ENCODE peak calls at places on chromosomes 2 and 18, in five cellular contexts. Q is IMR-90, O is fibroblast of lung, P is K562, R is PC-3. M is an unnamed sample. For H4K20me1, the result is how much of the 10 kb centered on the place peaks cover.

GRCh38 chr2:58973831-58974281 is 732.7 kb upstream of the FANCL start:
- DNase-seq in P (no peak), O (no peak), Q (no peak), R (no peak), M (no peak)

GRCh38 chr2:71716697-71717624 is 263.6 kb downstream of the DYSF start:
- DNase-seq in Q (peak), O (peak), R (peak), P (peak), M (no peak)

GRCh38 chr18:2715990-2716389 is 60.5 kb downstream of the SMCHD1 start:
- DNase-seq in P (no peak), Q (peak), O (peak), R (no peak), M (no peak)

GRCh38 chr2:99607454-99607853 is 117.6 kb upstream of the REV1 start:
- DNase-seq in O (no peak), R (no peak), P (no peak), Q (no peak), M (no peak)

GRCh38 chr2:123380536-123380935 is 644.6 kb upstream of the CNTNAP5 start:
- DNase-seq in R (no peak), P (no peak), O (no peak), Q (no peak), M (no peak)

GRCh38 chr18:30730915-30731314 is 311.6 kb downstream of the DSC3 start:
- DNase-seq in Q (no peak), P (no peak), R (no peak), O (no peak), M (no peak)

GRCh38 chr18:53115876-53116585 is 776.0 kb downstream of the DCC start:
- DNase-seq in Q (no peak), R (no peak), P (no peak), O (no peak), M (no peak)

GRCh38 chr2:180656455-180656847 is 324.0 kb upstream of the UBE2E3 start:
- DNase-seq in R (peak), Q (peak), P (no peak), O (no peak), M (no peak)

GRCh38 chr2:96540136-96540535 is 3.6 kb downstream of the ARID5A start:
- DNase-seq in Q (peak), O (no peak), R (peak), P (no peak), M (no peak)

GRCh38 chr2:232459419-232460035 is 3.6 kb downstream of the ALPI start:
- DNase-seq in Q (no peak), P (no peak), O (no peak), R (no peak), M (no peak)

GRCh38 chr2:232458051-232458660 is 2.2 kb downstream of the ALPI start:
- DNase-seq in O (no peak), P (no peak), R (no peak), Q (no peak), M (no peak)

GRCh38 chr2:232460171-232460570 is 4.2 kb downstream of the ALPI start:
- DNase-seq in R (no peak), Q (no peak), O (no peak), P (no peak), M (no peak)

GRCh38 chr2:232457121-232458011 is 1.4 kb downstream of the ALPI start:
- DNase-seq in P (no peak), O (no peak), R (no peak), Q (no peak), M (no peak)

GRCh38 chr2:232458661-232459418 is 2.9 kb downstream of the ALPI start:
- DNase-seq in O (no peak), Q (no peak), R (no peak), P (no peak), M (no peak)
- H4K20me1 ChIP-seq in O (under half), Q (under half), R (under half), P (under half), M (under half)

GRCh38 chr18:57831597-57832377 is 28.7 kb upstream of the ATP8B1 start:
- DNase-seq in R (no peak), Q (no peak), P (no peak), O (no peak), M (no peak)
- H3K4me3 ChIP-seq in R (no peak), Q (no peak), P (no peak), O (no peak), M (no peak)

DNA sequence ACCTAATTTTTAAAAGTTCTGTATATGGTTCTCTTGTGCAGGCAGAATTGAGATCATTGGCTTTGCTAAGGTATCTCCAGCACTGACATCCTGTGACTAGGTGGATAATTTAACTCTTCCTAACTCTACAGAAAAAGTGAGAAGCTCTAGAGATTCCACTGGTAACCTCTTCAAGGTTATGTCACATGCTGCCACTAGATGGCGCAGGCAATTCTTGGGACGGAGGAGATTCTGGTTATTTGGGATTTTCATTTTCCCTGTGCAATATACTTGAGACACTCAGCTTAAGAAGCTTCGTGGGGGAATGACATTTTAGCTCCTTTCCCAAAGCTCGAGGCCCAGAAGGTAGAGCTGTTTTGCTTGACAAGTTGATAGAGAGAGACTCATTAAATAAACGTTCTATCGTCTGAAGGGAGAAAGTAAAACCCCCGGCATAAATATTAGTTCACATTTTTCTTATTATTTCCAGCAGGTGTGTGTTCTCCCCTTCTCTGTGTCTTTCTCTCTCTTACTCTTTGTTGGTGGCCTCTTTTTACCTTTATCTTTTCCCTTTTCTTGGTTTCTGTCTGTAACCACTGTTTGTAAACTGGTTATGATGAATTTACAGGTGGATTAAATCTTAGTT is 26.6 kb upstream of the LANCL1 start:
- DNase-seq in O (peak), P (peak), Q (peak), R (peak), M (peak)
- H3K4me2 ChIP-seq in O (peak), P (no peak), Q (no peak), R (peak), M (no peak)

GRCh38 chr2:85604568-85605339 is 2.3 kb upstream of the TMEM150A start:
- DNase-seq in O (peak), P (no peak), Q (no peak), R (no peak), M (no peak)

GRCh38 chr2:85605406-85606115 is 3.1 kb upstream of the TMEM150A start:
- DNase-seq in Q (peak), O (peak), P (no peak), R (no peak), M (no peak)

GRCh38 chr2:85607268-85608215 is 4.3 kb downstream of the C2orf68 start:
- DNase-seq in P (no peak), R (no peak), O (no peak), Q (no peak), M (no peak)

GRCh38 chr2:85602476-85603234 is at the start of gene TMEM150A:
- DNase-seq in O (peak), P (peak), Q (peak), R (peak), M (peak)

DNA sequence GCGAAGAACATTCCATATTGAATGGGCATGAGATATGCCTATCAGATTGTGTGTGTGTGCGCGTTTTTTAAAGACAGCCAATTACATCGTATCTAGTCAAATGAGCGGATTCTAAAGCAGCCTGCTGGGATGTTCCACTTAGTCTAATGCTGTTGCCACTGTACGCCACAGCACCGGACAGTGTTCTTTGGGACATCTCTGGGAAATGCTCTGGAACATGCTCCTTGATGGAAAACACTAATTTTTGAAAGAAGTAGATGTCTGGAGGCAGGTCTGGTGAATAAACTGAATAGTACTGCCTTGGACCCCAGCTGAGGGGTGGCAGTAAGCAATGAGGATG is 3.6 kb upstream of the TMEM150A start:
- DNase-seq in O (no peak), R (no peak), P (no peak), Q (no peak), M (no peak)
- H4K20me1 ChIP-seq in O (under half), R (under half), P (under half), Q (under half), M (under half)

GRCh38 chr2:67846341-67847070 is 216.3 kb downstream of the C1D start:
- DNase-seq in P (peak), R (peak), Q (peak), O (peak), M (peak)
- H3K4me3 ChIP-seq in P (no peak), R (peak), Q (no peak), O (peak), M (no peak)

DNA sequence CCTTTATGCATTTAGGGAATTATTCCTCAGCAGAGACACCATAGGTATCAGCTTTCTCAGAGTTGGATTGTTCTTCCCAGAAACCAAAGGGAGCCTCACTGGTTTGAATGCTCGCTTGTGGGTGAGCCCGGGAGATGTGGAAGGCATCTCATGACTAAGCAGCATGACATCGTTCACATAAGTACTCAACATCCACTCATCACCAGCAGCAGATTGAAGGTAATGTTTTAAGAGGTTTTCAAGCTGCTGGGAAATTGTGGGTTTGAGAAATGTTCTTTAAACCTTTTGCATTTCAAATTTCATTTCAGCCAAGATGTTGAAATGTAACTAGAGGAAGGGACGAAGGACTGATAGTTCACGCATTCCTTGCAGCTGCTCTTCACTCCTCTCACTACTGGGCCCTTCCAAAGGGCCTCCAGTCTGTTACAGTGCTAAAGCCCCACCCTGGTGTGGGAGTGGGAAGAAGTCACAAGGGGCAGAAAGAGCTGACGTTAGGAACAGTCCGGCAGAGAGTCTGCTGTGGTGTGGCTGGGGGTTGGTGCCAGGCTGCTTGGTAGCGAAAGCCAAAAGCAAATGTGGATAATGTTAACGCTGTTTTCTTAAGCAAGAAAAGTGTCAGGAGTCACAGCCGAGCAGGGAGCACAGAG is 324.5 kb upstream of the EPHA4 start:
- DNase-seq in P (no peak), R (peak), O (peak), Q (peak), M (no peak)
- H3K4me2 ChIP-seq in P (no peak), R (no peak), O (no peak), Q (no peak), M (no peak)

DNA sequence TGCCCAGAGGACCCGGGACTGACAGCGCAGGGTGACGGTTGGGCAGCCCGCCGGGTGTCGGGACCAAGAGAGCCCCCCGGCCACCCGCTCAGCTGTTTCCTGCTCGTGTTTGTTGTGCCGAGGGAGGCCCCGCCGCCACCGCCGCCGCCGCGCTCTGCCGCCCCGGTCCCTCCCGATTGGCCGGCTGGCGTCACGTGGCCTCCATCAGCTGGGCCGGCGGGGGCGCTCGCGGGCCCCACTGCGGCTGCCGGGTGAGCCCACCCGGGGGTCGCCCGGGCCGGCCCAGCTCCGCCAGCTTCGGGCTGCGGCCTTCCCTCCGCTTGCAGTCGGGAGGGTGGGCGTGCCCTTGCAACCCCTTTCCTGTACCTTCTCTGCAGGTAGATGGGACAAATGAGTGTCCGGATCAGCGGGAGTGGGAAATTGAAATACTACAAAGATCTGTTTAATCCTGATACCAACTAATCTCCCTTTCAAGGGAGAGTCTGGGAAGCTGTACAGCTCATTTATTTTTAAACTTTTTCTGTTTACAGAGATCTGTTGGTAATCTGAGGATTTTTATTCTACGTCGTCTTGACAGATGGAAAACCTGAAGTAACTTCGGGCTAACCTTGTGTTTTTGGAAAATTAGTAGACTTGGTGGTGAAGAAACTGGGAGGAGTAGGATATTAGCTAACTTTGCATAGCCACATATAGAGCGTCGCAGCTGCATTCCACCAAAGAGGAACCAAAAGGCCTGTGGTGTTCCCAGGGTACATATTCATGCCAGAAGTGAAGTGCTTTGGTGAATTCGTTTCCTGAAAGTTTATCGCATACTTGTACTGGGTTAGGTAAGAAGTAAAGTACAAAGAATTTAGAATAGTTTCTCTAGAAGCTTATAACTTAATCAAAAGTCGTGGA is 1.2 kb downstream of the YPEL5 start:
- DNase-seq in R (peak), Q (peak), O (peak), P (peak), M (peak)
- H4K20me1 ChIP-seq in R (under half), Q (under half), O (under half), P (under half), M (under half)

DNA sequence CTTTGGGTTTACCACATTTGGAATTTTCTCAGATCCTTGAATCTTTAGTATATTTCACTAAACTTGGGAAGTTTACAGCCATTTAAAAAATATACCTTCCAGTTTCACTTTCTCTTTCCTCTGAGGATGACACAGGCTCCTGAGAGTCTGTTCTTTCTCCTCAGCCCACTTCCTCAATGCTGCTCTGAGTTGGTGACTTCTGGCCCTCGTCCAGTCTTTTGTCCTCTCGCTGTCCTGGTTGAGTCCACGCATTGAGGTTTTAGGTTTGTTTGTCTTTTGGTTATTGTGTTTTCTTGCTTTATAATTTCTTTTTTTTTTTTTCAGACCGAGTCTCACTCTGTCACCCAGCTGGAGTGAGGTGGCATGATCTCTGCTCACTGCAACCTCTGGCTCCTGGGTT is 40.7 kb upstream of the GALR1 start:
- DNase-seq in P (no peak), Q (peak), O (peak), R (peak), M (peak)
- H3K4me3 ChIP-seq in P (no peak), Q (peak), O (no peak), R (peak), M (peak)

GRCh38 chr2:241321033-241321432 is 5.3 kb downstream of the SEPTIN2 start:
- DNase-seq in R (no peak), O (no peak), P (no peak), Q (no peak), M (no peak)
- H3K4me2 ChIP-seq in R (no peak), O (peak), P (no peak), Q (no peak), M (peak)

M was measured in Karpas-422.